ENCODE peak calls at places on chromosomes 6 and 20, in four cellular contexts. K is K562, D is HepG2, Z is HCT116. X is an unnamed sample.

GRCh38 chr6:51350308-51350904 is 531.7 kb downstream of the TFAP2B start:
- DNase-seq in K (peak; percentile 27), D (no peak), Z (no peak), X (no peak)

GRCh38 chr6:29439006-29439405 is at the start of gene OR10C1:
- DNase-seq in K (no peak), D (no peak), Z (no peak), X (no peak)

GRCh38 chr20:8646716-8647115 is 422.2 kb upstream of the PLCB4 start:
- DNase-seq in K (no peak), D (no peak), Z (no peak), X (no peak)

GRCh38 chr20:40486297-40486696 is 202.7 kb downstream of the MAFB start:
- DNase-seq in K (no peak), D (no peak), Z (no peak), X (no peak)

GRCh38 chr6:104969785-104970581 is 13.1 kb downstream of the LIN28B start:
- DNase-seq in K (peak; percentile 8), D (peak; percentile 60), Z (no peak), X (no peak)

GRCh38 chr20:17655865-17656489 is 26.1 kb downstream of the RRBP1 start:
- DNase-seq in K (peak; percentile 13), D (no peak), Z (no peak), X (no peak)

GRCh38 chr6:146770965-146771735 is 172.4 kb downstream of the ADGB start:
- DNase-seq in K (peak; percentile 41), D (no peak), Z (no peak), X (no peak)

GRCh38 chr6:147459772-147460171 is 48.7 kb upstream of the SAMD5 start:
- DNase-seq in K (no peak), D (no peak), Z (no peak), X (no peak)

GRCh38 chr20:32244150-32244823 is 33.2 kb upstream of the KIF3B start:
- DNase-seq in K (no peak), D (peak; percentile 56), Z (no peak), X (no peak)

GRCh38 chr6:41191569-41191968 is 9.4 kb downstream of the TREML2 start:
- DNase-seq in K (peak; percentile 62), D (no peak), Z (peak; percentile 12), X (peak; percentile 87)

GRCh38 chr6:36493859-36494258 is 51.1 kb downstream of the KCTD20 start:
- DNase-seq in K (no peak), D (peak; percentile 88), Z (no peak), X (no peak)

GRCh38 chr6:18280084-18280483 is 15.8 kb upstream of the DEK start:
- DNase-seq in K (no peak), D (no peak), Z (no peak), X (no peak)

GRCh38 chr6:100691972-100692371 is 189.2 kb downstream of the ASCC3 start:
- DNase-seq in K (no peak), D (no peak), Z (no peak), X (no peak)

GRCh38 chr6:107636486-107636885 is 146.6 kb downstream of the SOBP start:
- DNase-seq in K (peak; percentile 47), D (no peak), Z (no peak), X (no peak)

GRCh38 chr6:2186516-2186915 is 58.9 kb downstream of the GMDS start:
- DNase-seq in K (no peak), D (no peak), Z (no peak), X (no peak)

GRCh38 chr6:3426817-3427739 is 29.8 kb downstream of the SLC22A23 start:
- DNase-seq in K (no peak), D (no peak), Z (no peak), X (no peak)

GRCh38 chr6:105832358-105832757 is 253.8 kb upstream of the PRDM1 start:
- DNase-seq in K (no peak), D (no peak), Z (no peak), X (no peak)

GRCh38 chr6:2920671-2921112 is 17.6 kb upstream of the SERPINB9 start:
- DNase-seq in K (peak; percentile 83), D (no peak), Z (no peak), X (peak; percentile 55)

GRCh38 chr20:2314759-2315439 is 19.1 kb downstream of the TGM3 start:
- DNase-seq in K (peak; percentile 91), D (no peak), Z (peak; percentile 65), X (no peak)

GRCh38 chr20:52306477-52306876 is 114.9 kb upstream of the ZFP64 start:
- DNase-seq in K (no peak), D (no peak), Z (no peak), X (no peak)

GRCh38 chr6:24394777-24395437 is 7.8 kb upstream of the MRS2 start:
- DNase-seq in K (no peak), D (no peak), Z (no peak), X (no peak)

GRCh38 chr20:20611165-20611564 is 101.3 kb downstream of the RALGAPA2 start:
- DNase-seq in K (no peak), D (peak; percentile 20), Z (no peak), X (no peak)

GRCh38 chr20:41408131-41408789 is 41.6 kb upstream of the EMILIN3 start:
- DNase-seq in K (no peak), D (no peak), Z (no peak), X (no peak)

GRCh38 chr6:29509711-29510110 is 22.0 kb upstream of the MAS1L start:
- DNase-seq in K (no peak), D (no peak), Z (no peak), X (no peak)

GRCh38 chr6:144131248-144131709 is 19.0 kb upstream of the STX11 start:
- DNase-seq in K (no peak), D (no peak), Z (peak; percentile 47), X (no peak)

GRCh38 chr20:61925555-61926252 is 140.0 kb downstream of the TAF4 start:
- DNase-seq in K (peak; percentile 46), D (no peak), Z (peak; percentile 24), X (no peak)

GRCh38 chr6:159380104-159380503 is 210.9 kb downstream of the FNDC1 start:
- DNase-seq in K (no peak), D (no peak), Z (no peak), X (no peak)

GRCh38 chr20:64139200-64140081 is 24.8 kb upstream of the MYT1 start:
- DNase-seq in K (no peak), D (no peak), Z (no peak), X (no peak)

GRCh38 chr6:169326067-169326799 is 72.6 kb upstream of the THBS2 start:
- DNase-seq in K (no peak), D (peak; percentile 54), Z (peak; percentile 44), X (peak; percentile 23)

GRCh38 chr6:57313711-57314471 is 3.5 kb upstream of the PRIM2 start:
- DNase-seq in K (no peak), D (no peak), Z (peak; percentile 71), X (no peak)

GRCh38 chr6:3640868-3641267 is 110.6 kb downstream of the PXDC1 start:
- DNase-seq in K (no peak), D (no peak), Z (no peak), X (no peak)

GRCh38 chr6:74645108-74645849 is 560.6 kb downstream of the COL12A1 start:
- DNase-seq in K (no peak), D (no peak), Z (no peak), X (no peak)

GRCh38 chr6:2028457-2029038 is 216.9 kb downstream of the GMDS start:
- DNase-seq in K (no peak), D (no peak), Z (no peak), X (no peak)

GRCh38 chr6:56853541-56853940 is 101.4 kb upstream of the BEND6 start:
- DNase-seq in K (no peak), D (no peak), Z (no peak), X (no peak)

DNA sequence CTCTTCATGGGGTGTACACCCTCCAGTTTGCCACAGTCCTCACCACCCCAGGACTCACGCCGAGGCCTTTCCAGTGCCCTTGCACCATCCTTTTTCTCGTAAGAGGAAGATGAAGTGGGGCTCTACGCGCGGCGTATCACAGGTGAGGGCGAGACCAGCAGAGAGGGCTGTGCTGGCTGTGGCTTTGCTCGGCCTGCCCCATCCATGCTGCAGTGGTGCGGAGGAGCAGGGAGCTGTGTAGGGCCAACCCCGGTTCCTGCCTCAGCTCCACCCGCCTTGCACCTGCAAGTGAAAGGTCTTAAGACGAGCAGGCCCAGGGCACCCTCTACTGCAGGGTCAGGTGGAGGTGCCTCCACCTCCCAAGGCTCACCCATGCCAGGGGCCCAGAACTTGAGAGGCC is 24.1 kb downstream of the RBCK1 start:
- DNase-seq in K (no peak), D (no peak), Z (no peak), X (no peak)
- TF ChIP-seq FOSL1 in K (no peak), D (no peak), Z (no peak), X (no peak)

GRCh38 chr6:79670789-79671188 is 39.7 kb downstream of the SH3BGRL2 start:
- DNase-seq in K (no peak), D (no peak), Z (no peak), X (no peak)

GRCh38 chr6:79673947-79674346 is 42.8 kb downstream of the SH3BGRL2 start:
- DNase-seq in K (no peak), D (peak; percentile 22), Z (no peak), X (no peak)

GRCh38 chr6:79669766-79670165 is 38.6 kb downstream of the SH3BGRL2 start:
- DNase-seq in K (no peak), D (no peak), Z (no peak), X (no peak)

GRCh38 chr6:79671605-79672266 is 40.6 kb downstream of the SH3BGRL2 start:
- DNase-seq in K (peak; percentile 56), D (peak; percentile 35), Z (peak; percentile 59), X (no peak)

DNA sequence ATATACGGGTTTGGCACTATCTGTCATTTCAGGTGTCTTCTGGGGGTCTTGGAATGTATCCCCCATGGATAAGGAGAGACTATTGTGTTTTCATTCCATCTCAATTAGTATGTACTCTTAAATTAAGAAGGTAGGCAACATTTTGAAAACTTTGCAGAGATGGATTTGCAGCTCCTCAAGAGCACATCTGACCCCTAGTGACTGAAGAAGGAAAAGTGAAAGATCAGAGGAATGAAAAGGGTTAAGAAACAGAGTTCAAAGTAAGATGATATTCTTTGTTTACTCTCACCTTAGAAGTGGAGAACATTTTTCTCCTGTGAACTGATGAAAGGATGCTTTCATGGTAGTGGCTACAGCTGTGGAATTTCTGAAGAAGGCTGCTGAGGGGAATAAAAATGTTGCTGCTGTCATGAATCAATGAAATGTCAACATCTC is 41.5 kb downstream of the SH3BGRL2 start:
- DNase-seq in K (peak; percentile 16), D (peak; percentile 76), Z (peak; percentile 32), X (no peak)
- TF ChIP-seq FOSL1 in K (no peak), D (no peak), Z (no peak), X (no peak)

GRCh38 chr6:129981598-129981997 is 36.8 kb upstream of the L3MBTL3 start:
- DNase-seq in K (no peak), D (no peak), Z (peak; percentile 12), X (no peak)
- TF ChIP-seq FOSL1 in K (no peak), D (no peak), Z (no peak), X (no peak)

DNA sequence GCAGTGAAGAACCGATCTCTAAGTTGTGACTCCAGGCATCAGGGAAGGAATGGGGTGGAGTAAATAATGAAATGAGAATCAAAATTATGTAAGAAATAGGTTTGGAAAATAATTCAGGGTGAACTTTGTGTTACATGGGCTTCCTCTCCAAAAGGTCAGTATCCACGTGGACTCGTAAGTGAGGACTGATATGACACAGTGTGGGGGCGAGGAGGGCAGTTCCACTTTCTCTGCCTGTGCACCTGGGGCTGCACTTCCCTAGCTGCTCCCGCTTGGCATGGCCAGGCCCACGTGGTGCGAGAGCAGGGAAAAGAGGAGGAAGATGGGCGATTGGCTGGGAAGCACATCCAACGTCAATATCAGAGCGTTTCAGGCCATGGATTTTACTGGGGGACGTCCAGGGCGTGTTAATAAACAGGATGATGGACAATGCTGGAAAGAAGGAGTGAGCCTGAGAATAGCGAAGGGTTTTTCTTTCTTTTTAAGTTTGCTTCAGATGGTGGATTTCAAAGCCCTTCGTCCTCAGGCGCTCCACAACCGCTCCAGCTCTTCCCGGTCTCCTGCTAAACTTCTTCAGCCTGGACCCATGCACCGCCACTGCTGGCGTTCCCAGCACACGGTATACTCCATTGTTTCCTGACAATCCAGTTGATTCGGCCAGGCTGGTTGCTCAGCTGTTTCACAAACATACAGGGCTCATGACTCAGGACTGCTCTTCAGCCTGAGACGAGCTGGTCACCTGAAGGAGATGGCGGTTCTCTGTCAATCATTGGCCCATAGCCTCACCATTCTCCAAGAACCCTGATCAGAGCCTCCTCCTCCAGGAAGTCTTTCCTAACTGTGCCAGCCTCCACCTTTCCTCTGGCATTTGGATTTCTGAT is 11.8 kb downstream of the CCR6 start:
- DNase-seq in K (no peak), D (no peak), Z (no peak), X (no peak)
- TF ChIP-seq FOSL1 in K (no peak), D (no peak), Z (no peak), X (no peak)